ENCODE peak calls at places on chromosomes 6 and 20, in six cellular contexts. L is WTC11, U is GM20000, R is right lobe of liver, T is HCT116, V is fibroblast of mammary gland. W is an unnamed sample.

GRCh38 chr6:25874118-25874517 is at the start of gene SLC17A3:
- DNase-seq in L (no peak), U (no peak), R (no peak), T (no peak), V (no peak), W (no peak)

GRCh38 chr6:31308050-31308844 is 36.4 kb upstream of the HLA-C start:
- DNase-seq in L (peak), U (peak), R (no peak), T (no peak), V (no peak), W (peak)

GRCh38 chr6:124956018-124956417 is 6.2 kb upstream of the RNF217 start:
- DNase-seq in L (no peak), U (no peak), R (no peak), T (no peak), V (no peak), W (no peak)

GRCh38 chr6:133108377-133108776 is 132.8 kb upstream of the EYA4 start:
- DNase-seq in L (no peak), U (no peak), R (no peak), T (no peak), V (peak), W (no peak)

GRCh38 chr20:25418779-25419178 is 11.3 kb downstream of the GINS1 start:
- DNase-seq in L (no peak), U (no peak), R (no peak), T (no peak), V (peak), W (no peak)

GRCh38 chr6:152922706-152923105 is 60.1 kb downstream of the FBXO5 start:
- DNase-seq in L (no peak), U (no peak), R (no peak), T (no peak), V (no peak), W (no peak)

GRCh38 chr6:69005194-69005593 is 370.1 kb downstream of the ADGRB3 start:
- DNase-seq in L (no peak), U (peak), R (no peak), T (no peak), V (no peak), W (no peak)

GRCh38 chr6:129015721-129016120 is 132.8 kb downstream of the LAMA2 start:
- DNase-seq in L (no peak), U (no peak), R (no peak), T (no peak), V (no peak), W (no peak)

GRCh38 chr6:151675746-151676459 is 131.6 kb upstream of the ESR1 start:
- DNase-seq in L (peak), U (peak), R (peak), T (peak), V (peak), W (peak)

GRCh38 chr6:157825243-157825904 is 2.3 kb downstream of the SNX9 start:
- DNase-seq in L (no peak), U (no peak), R (no peak), T (no peak), V (peak), W (no peak)

GRCh38 chr20:22586645-22587310 is 2.4 kb upstream of the FOXA2 start:
- DNase-seq in L (peak), U (peak), R (peak), T (no peak), V (no peak), W (peak)

GRCh38 chr20:21397341-21398108 is at the start of gene NKX2-4:
- DNase-seq in L (peak), U (peak), R (no peak), T (no peak), V (no peak), W (no peak)

GRCh38 chr6:38867726-38868125 is 152.6 kb downstream of the DNAH8 start:
- DNase-seq in L (no peak), U (no peak), R (no peak), T (no peak), V (no peak), W (no peak)

GRCh38 chr20:10228330-10228729 is 9.7 kb downstream of the SNAP25 start:
- DNase-seq in L (no peak), U (no peak), R (no peak), T (no peak), V (no peak), W (no peak)

GRCh38 chr6:43719511-43719910 is 31.9 kb upstream of the MRPS18A start:
- DNase-seq in L (no peak), U (no peak), R (no peak), T (no peak), V (no peak), W (no peak)

GRCh38 chr20:34680586-34680985 is 3.7 kb upstream of the PIGU start:
- DNase-seq in L (no peak), U (no peak), R (no peak), T (no peak), V (peak), W (no peak)

GRCh38 chr20:34675561-34675960 is 1.3 kb downstream of the PIGU start:
- DNase-seq in L (no peak), U (no peak), R (no peak), T (no peak), V (no peak), W (no peak)

GRCh38 chr20:34675993-34676641 is 775 bp downstream of the PIGU start:
- DNase-seq in L (no peak), U (no peak), R (no peak), T (no peak), V (no peak), W (no peak)

GRCh38 chr20:34673411-34673810 is 3.5 kb downstream of the PIGU start:
- DNase-seq in L (no peak), U (no peak), R (no peak), T (no peak), V (no peak), W (no peak)

DNA sequence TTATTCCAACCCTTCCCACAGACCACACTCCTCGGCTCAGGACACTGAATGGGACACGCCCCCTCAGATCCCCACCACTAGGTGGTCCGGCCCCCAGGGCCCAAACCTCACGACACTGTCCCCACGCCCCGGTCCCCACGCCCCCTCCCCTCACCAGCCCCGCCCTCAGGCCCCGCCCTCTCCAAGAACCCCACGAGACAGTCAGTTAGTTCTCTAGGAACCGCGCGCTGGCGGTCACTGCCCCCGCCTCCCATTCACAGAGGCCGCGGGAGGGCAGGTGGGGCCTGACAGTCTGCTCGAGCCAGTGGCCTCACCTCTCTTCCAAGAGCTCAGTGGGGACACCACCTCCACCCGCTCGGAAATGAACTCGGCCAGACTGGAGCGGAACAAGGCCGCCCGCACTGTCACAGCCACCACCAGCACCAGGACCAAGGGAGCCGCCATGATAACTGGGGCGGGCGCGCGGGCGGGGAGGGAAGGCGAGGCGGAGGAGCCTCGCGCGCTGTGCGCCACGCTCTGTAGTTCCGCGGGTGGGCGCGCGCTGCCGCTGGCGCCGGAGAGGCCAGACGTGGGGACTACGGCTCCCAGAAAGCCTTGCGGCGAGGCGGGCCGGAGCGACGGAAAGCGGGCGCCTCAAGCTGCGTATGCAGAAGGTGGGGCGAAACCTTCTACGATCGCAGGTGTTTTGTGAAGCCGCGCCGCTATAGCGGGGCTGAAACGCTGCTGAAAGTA is at the start of gene PIGU:
- DNase-seq in L (peak), U (peak), R (peak), T (peak), V (peak), W (peak)
- TF ChIP-seq CTCF in L (no peak), U (no peak), R (peak), T (no peak), V (no peak), W (peak)

DNA sequence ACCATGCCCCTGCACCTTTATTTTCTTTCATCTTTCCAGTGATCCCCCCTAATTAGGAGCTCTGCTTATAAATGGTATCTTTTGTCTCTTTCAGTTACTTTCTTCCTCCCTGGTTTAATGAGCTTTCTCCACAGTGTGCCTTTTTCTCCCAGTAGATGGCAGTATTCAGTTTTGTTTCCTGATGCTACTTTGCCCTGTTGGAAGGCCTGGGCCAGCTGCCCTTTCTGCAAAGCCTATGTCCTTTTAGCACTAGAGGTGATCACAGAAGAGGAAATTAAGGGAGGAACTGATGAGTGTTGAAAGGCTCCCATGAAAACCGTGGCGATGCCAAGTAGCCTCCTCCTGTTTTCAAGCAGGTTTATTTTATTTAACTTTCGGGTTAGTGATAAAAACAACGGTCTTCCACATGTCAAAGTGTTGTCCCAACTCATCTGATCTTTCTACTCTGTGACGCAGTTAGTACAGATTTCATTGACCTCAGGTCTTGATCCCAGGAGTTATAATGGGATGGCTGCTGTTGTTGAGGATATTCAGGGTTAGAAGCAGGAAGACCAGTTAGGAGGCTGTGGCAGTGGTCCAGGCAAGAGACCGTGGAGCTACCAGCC is 184.2 kb upstream of the BMP2 start:
- DNase-seq in L (peak), U (peak), R (peak), T (no peak), V (peak), W (peak)
- TF ChIP-seq CTCF in L (peak), U (peak), R (peak), T (peak), V (peak), W (peak)

DNA sequence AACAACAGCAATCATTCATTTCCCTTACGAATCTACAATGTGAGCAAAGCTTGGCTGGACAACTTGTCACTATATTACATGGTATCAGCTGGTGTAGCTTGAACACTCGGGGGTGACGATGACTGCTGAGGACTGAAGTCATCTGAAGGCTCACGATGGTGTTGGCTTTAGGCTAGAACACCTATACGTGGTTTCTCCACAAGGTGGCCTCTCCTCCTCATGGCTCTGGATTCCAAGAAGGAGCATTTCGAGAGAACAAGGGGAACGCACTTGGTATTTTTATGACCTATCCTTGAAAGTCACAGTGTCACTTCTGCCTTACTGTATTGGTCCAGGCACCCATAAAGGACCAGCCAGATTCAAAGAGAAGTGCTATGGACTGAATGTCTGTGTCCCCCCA is 37.5 kb upstream of the ADGRF1 start:
- DNase-seq in L (peak), U (no peak), R (no peak), T (no peak), V (no peak), W (no peak)
- TF ChIP-seq CTCF in L (no peak), U (no peak), R (no peak), T (peak), V (peak), W (no peak)

GRCh38 chr6:19368511-19368910 is 468.7 kb upstream of the ID4 start:
- DNase-seq in L (no peak), U (no peak), R (no peak), T (peak), V (peak), W (no peak)
- TF ChIP-seq CTCF in L (no peak), U (no peak), R (no peak), T (no peak), V (no peak), W (no peak)

GRCh38 chr6:168414696-168415095 is 26.3 kb upstream of the SMOC2 start:
- DNase-seq in L (no peak), U (no peak), R (no peak), T (no peak), V (peak), W (no peak)

GRCh38 chr6:168412456-168412855 is 28.5 kb upstream of the SMOC2 start:
- DNase-seq in L (no peak), U (no peak), R (no peak), T (no peak), V (no peak), W (no peak)

GRCh38 chr6:168415149-168415992 is 25.6 kb upstream of the SMOC2 start:
- DNase-seq in L (no peak), U (no peak), R (no peak), T (no peak), V (no peak), W (no peak)

GRCh38 chr6:168413018-168413720 is 27.8 kb upstream of the SMOC2 start:
- DNase-seq in L (no peak), U (no peak), R (no peak), T (no peak), V (no peak), W (no peak)

DNA sequence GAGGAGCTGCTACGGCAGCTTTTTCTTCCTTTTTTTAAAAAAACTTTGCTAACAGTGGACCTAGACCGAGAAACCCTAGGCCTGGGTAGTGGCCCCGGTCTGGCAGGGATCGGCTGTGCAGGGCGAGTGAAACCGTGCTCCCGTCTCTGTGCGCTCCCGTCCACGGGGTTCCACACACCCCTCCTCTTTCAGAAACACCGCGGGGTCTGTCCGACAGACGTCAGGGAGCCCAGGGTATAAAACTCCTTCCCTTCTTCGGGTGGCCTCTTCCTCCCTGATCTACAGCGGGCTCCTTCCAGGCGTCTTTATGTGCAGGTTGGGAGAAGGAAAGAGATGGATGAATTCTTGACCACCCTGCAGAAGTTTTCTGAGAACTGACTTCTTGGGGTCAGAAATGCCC is 27.1 kb upstream of the SMOC2 start:
- DNase-seq in L (no peak), U (no peak), R (no peak), T (no peak), V (no peak), W (no peak)
- TF ChIP-seq CTCF in L (no peak), U (no peak), R (no peak), T (no peak), V (no peak), W (no peak)

GRCh38 chr20:57180954-57181353 is 85.5 kb downstream of the BMP7 start:
- DNase-seq in L (no peak), U (no peak), R (no peak), T (no peak), V (no peak), W (no peak)
- TF ChIP-seq CTCF in L (no peak), U (no peak), R (no peak), T (no peak), V (no peak), W (no peak)

DNA sequence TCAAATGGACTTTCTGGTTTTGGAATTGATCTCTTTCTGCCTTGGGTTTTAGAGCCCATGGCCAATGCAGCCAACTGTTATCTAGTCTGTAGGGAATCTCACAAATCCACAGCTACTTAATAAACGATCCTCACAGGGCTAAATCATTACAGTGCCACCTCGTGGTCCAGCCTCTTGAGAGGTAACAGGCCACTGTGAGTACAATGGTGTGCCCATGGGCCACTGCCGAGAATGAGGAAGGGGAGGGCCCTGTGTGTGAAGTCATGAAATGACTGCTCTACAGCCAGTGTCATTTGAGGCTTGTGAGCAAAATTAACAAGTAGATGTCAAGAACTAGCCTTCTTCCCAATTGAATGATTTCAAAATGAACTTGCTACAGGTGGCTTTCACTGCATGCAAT is 54.3 kb upstream of the GMPR start:
- DNase-seq in L (peak), U (peak), R (peak), T (peak), V (peak), W (peak)
- TF ChIP-seq CTCF in L (no peak), U (no peak), R (peak), T (peak), V (peak), W (no peak)

W was measured in GM13976.